ENCODE peak calls at places on chromosomes 12 and 14, in eight cellular contexts. F is fibroblast of pulmonary artery, S is lower lobe of right lung, W is iris pigment epithelial cell, R is NCI-H345, K is T-helper 22 cell, L is T-helper 2 cell, V is anterior cingulate cortex. P is an unnamed sample.

GRCh38 chr12:109630815-109631214 is 57.2 kb downstream of the MVK start:
- DNase-seq in F (no peak), S (no peak), W (no peak), R (no peak), K (no peak), L (no peak), V (no peak), P (no peak)

GRCh38 chr12:53523131-53523530 is 15.8 kb upstream of the NPFF start:
- DNase-seq in F (no peak), S (no peak), W (no peak), R (no peak), K (no peak), L (no peak), V (no peak), P (no peak)

GRCh38 chr12:111102062-111102735 is 181.8 kb upstream of the MYL2 start:
- DNase-seq in F (no peak), S (no peak), W (no peak), R (peak; percentile 61), K (no peak), L (no peak), V (no peak), P (no peak)

GRCh38 chr12:42625611-42626010 is 36.1 kb upstream of the PRICKLE1 start:
- DNase-seq in F (no peak), S (no peak), W (no peak), R (no peak), K (no peak), L (no peak), V (no peak), P (no peak)

GRCh38 chr14:83975435-83976222 is 1554.3 kb upstream of the FLRT2 start:
- DNase-seq in F (peak; percentile 18), S (no peak), W (peak; percentile 51), R (no peak), K (no peak), L (no peak), V (no peak), P (peak; percentile 17)

GRCh38 chr12:113070117-113070906 is 13.8 kb downstream of the DTX1 start:
- DNase-seq in F (peak; percentile 11), S (peak; percentile 67), W (no peak), R (no peak), K (peak; percentile 12), L (no peak), V (no peak), P (no peak)

GRCh38 chr12:121610239-121611149 is 15.8 kb upstream of the ORAI1 start:
- DNase-seq in F (peak; percentile 34), S (no peak), W (peak; percentile 35), R (no peak), K (no peak), L (no peak), V (peak; percentile 17), P (no peak)

GRCh38 chr12:80232873-80233272 is 133.5 kb downstream of the OTOGL start:
- DNase-seq in F (no peak), S (no peak), W (peak; percentile 6), R (no peak), K (no peak), L (no peak), V (no peak), P (no peak)

GRCh38 chr14:61547186-61548121 is 147.9 kb upstream of the HIF1A start:
- DNase-seq in F (peak; percentile 85), S (no peak), W (peak; percentile 96), R (no peak), K (no peak), L (no peak), V (no peak), P (no peak)

GRCh38 chr12:96456265-96456974 is 33.0 kb upstream of the CFAP54 start:
- DNase-seq in F (no peak), S (no peak), W (no peak), R (no peak), K (no peak), L (no peak), V (no peak), P (no peak)

P was measured in iPS-NIHi11.